ENCODE peak calls at places on chromosomes 5 and 9, in eight cellular contexts. Z, O, K, S, E, R, A and W are unnamed samples.

GRCh38 chr5:159120446-159120845 is 20.7 kb upstream of the EBF1 start:
- DNase-seq in Z (no peak), O (no peak), K (no peak), S (no peak), E (no peak), R (no peak), A (no peak), W (no peak)

GRCh38 chr5:130183115-130183514 is 278.9 kb downstream of the CHSY3 start:
- DNase-seq in Z (no peak), O (no peak), K (no peak), S (no peak), E (no peak), R (no peak), A (no peak), W (no peak)

GRCh38 chr5:142758062-142758802 is 11.9 kb upstream of the ARHGAP26 start:
- DNase-seq in Z (no peak), O (no peak), K (no peak), S (no peak), E (no peak), R (no peak), A (no peak), W (no peak)

GRCh38 chr9:95809686-95810085 is 65.8 kb upstream of the ERCC6L2 start:
- DNase-seq in Z (no peak), O (no peak), K (no peak), S (no peak), E (no peak), R (no peak), A (no peak), W (no peak)

GRCh38 chr5:157540707-157541451 is 34.7 kb downstream of the ADAM19 start:
- DNase-seq in Z (peak; percentile 64), O (peak; percentile 88), K (peak; percentile 87), S (peak; percentile 55), E (no peak), R (peak; percentile 19), A (no peak), W (no peak)

GRCh38 chr9:3177362-3177761 is 333.5 kb upstream of the PUM3 start:
- DNase-seq in Z (no peak), O (no peak), K (no peak), S (no peak), E (no peak), R (no peak), A (no peak), W (no peak)

GRCh38 chr5:125412051-125412560 is 665.7 kb upstream of the ZNF608 start:
- DNase-seq in Z (no peak), O (peak; percentile 20), K (peak; percentile 44), S (no peak), E (peak; percentile 45), R (no peak), A (no peak), W (no peak)

GRCh38 chr5:108747111-108748009 is at the start of gene FER:
- DNase-seq in Z (no peak), O (peak; percentile 88), K (peak; percentile 92), S (no peak), E (no peak), R (peak; percentile 29), A (no peak), W (no peak)

GRCh38 chr9:127915801-127916664 is 808 bp downstream of the ST6GALNAC4 start:
- DNase-seq in Z (no peak), O (no peak), K (no peak), S (no peak), E (no peak), R (no peak), A (no peak), W (no peak)

GRCh38 chr5:41793156-41793770 is 77.0 kb downstream of the OXCT1 start:
- DNase-seq in Z (no peak), O (peak; percentile 84), K (peak; percentile 75), S (no peak), E (no peak), R (no peak), A (no peak), W (peak; percentile 48)

GRCh38 chr5:133203317-133204305 is 151.8 kb downstream of the HSPA4 start:
- DNase-seq in Z (no peak), O (no peak), K (no peak), S (no peak), E (no peak), R (no peak), A (no peak), W (no peak)

GRCh38 chr5:180684623-180685161 is 35.3 kb upstream of the FLT4 start:
- DNase-seq in Z (no peak), O (no peak), K (no peak), S (no peak), E (no peak), R (no peak), A (no peak), W (no peak)